ENCODE peak calls at places on chromosome 4, in four cellular contexts. W is progenitor cell of endocrine pancreas, T is cardiac muscle cell, E is MM.1S. I is an unnamed sample.

GRCh38 chr4:85726555-85726954 is 251.6 kb downstream of the ARHGAP24 start:
- DNase-seq in E (no peak), W (no peak), T (no peak), I (no peak)

GRCh38 chr4:40227284-40227683 is 30.5 kb downstream of the RHOH start:
- DNase-seq in W (no peak), E (peak; percentile 76), T (no peak), I (no peak)

GRCh38 chr4:171629737-171630136 is 183.5 kb upstream of the GALNTL6 start:
- DNase-seq in T (no peak), E (no peak), W (no peak), I (no peak)

GRCh38 chr4:866761-867390 is 40.9 kb upstream of the CPLX1 start:
- DNase-seq in E (no peak), T (no peak), W (no peak), I (no peak)

GRCh38 chr4:36226430-36227227 is 17.7 kb downstream of the ARAP2 start:
- DNase-seq in T (no peak), E (no peak), W (no peak), I (no peak)

GRCh38 chr4:184937030-184937710 is 81.1 kb upstream of the HELT start:
- DNase-seq in T (no peak), E (no peak), W (no peak), I (no peak)

GRCh38 chr4:158578476-158578875 is 56.8 kb downstream of the RXFP1 start:
- DNase-seq in W (no peak), T (peak; percentile 31), E (peak; percentile 14), I (no peak)

GRCh38 chr4:112178731-112179130 is 33.5 kb downstream of the FAM241A start:
- DNase-seq in T (no peak), E (no peak), W (no peak), I (no peak)

GRCh38 chr4:47914219-47914925 is at the start of gene NFXL1:
- DNase-seq in E (peak; percentile 98), W (peak; percentile 93), T (peak; percentile 98), I (peak; percentile 96)

GRCh38 chr4:101730291-101731117 is 60.0 kb upstream of the BANK1 start:
- DNase-seq in T (peak; percentile 73), W (peak; percentile 32), E (peak; percentile 67), I (peak; percentile 65)

GRCh38 chr4:78962597-78963115 is 23.4 kb upstream of the PAQR3 start:
- DNase-seq in E (no peak), T (no peak), W (no peak), I (no peak)

GRCh38 chr4:180913750-180914149 is 1329.5 kb upstream of the TENM3 start:
- DNase-seq in W (no peak), E (no peak), T (no peak), I (no peak)

GRCh38 chr4:189809885-189810284 is 130.8 kb upstream of the FRG1 start:
- DNase-seq in E (no peak), T (no peak), W (no peak), I (no peak)

GRCh38 chr4:178185517-178185916 is 743.3 kb upstream of the AGA start:
- DNase-seq in T (peak; percentile 68), W (no peak), E (no peak), I (no peak)

GRCh38 chr4:153809307-153809706 is 20.4 kb upstream of the SFRP2 start:
- DNase-seq in E (peak; percentile 18), T (no peak), W (no peak), I (no peak)

GRCh38 chr4:158535130-158535614 is 13.5 kb downstream of the RXFP1 start:
- DNase-seq in W (no peak), T (no peak), E (peak; percentile 70), I (no peak)

GRCh38 chr4:141046255-141046654 is 87.0 kb downstream of the RNF150 start:
- DNase-seq in T (no peak), E (no peak), W (no peak), I (no peak)

GRCh38 chr4:2220016-2220620 is 21.8 kb downstream of the HAUS3 start:
- DNase-seq in W (peak; percentile 54), E (peak; percentile 75), T (peak; percentile 89), I (peak; percentile 80)

GRCh38 chr4:173503330-173504180 is 26.5 kb downstream of the HAND2 start:
- DNase-seq in T (no peak), E (no peak), W (no peak), I (peak; percentile 1)

GRCh38 chr4:1862055-1862911 is 6.3 kb upstream of the LETM1 start:
- DNase-seq in W (no peak), E (no peak), T (no peak), I (no peak)

GRCh38 chr4:109801895-109802319 is at the start of gene CFI:
- DNase-seq in T (no peak), W (no peak), E (no peak), I (no peak)

GRCh38 chr4:173821031-173821430 is 291.0 kb upstream of the HAND2 start:
- DNase-seq in T (no peak), W (no peak), E (no peak), I (no peak)

GRCh38 chr4:970046-970745 is 3.2 kb downstream of the DGKQ start:
- DNase-seq in W (no peak), T (no peak), E (no peak), I (no peak)

GRCh38 chr4:14719053-14719452 is 283.2 kb upstream of the CPEB2 start:
- DNase-seq in E (no peak), W (no peak), T (no peak), I (no peak)

GRCh38 chr4:113468165-113469022 is 293.1 kb downstream of the CAMK2D start:
- DNase-seq in E (no peak), T (peak; percentile 43), W (no peak), I (no peak)

GRCh38 chr4:154731756-154732155 is 12.0 kb upstream of the LRAT start:
- DNase-seq in T (no peak), E (no peak), W (no peak), I (no peak)

DNA sequence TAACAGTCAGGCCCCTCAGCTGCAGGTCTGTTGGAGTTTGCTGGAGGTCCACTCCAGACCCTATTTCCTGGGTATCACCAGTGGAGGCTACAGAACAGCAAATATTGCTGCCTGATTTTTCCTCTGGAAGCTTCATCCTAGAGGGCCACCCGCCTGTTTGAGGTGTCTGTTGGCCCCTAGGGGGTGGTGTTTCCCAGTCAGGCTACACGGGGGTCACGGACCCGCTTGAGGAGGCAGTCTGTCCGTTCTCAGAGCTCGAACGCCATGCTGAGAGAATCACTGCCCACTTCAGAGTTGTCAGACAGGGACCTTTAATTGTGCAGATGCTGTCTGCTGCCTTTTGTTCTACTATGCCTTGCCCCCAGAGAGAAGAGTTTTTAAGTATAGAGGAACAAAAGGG is 160.8 kb downstream of the DKK2 start:
- DNase-seq in E (no peak), T (no peak), W (no peak), I (no peak)
- TF ChIP-seq CTCF in E (no peak), T (no peak), W (no peak), I (no peak)

GRCh38 chr4:76984127-76984526 is 34.6 kb downstream of the SEPTIN11 start:
- DNase-seq in E (peak; percentile 85), W (no peak), T (no peak), I (no peak)
- TF ChIP-seq CTCF in E (peak; percentile 67), W (peak; percentile 38), T (peak; percentile 40), I (peak; percentile 25)

GRCh38 chr4:126106658-126107057 is 791.9 kb downstream of the FAT4 start:
- DNase-seq in W (no peak), T (no peak), E (no peak), I (no peak)
- TF ChIP-seq CTCF in W (peak; percentile 17), T (no peak), E (peak; percentile 25), I (peak; percentile 40)

DNA sequence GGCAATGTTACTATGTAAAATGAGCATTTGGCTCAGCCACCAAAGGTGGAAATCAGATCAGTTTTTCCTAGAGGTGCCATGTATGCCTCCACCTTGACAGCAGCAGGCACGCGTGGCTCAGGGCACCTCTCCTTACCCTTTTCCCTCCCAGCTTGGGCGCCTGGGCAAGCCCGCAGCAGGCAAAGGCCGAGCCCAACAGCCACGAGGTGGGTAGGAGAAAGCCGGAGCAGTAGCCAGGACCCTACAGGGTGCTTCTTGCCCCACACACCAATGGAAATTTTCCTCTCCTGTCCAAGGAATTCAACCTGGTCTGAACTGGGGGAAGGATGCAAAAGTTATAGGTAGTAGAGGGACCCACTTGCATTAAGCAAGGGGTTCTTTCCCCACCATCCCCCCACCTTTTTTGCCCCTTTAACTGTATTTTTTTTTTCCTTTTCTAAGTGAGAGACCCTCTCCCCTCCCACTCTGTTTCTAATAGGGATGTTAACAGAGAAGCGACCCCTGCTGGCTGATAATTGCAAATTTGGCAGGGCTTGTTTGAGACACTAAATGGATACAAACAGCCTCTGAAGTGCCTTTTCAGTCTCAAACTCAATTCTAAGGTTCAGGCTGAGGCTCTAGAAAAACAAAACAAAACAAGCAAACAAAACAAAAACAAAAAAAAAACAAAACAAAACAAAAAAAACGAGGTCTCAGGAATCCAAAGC is 895.1 kb downstream of the PCDH18 start:
- DNase-seq in E (no peak), T (peak; percentile 44), W (no peak), I (peak; percentile 39)
- TF ChIP-seq CTCF in E (peak; percentile 35), T (peak; percentile 52), W (peak; percentile 53), I (peak; percentile 64)

GRCh38 chr4:4507923-4508322 is 33.9 kb downstream of the STX18 start:
- DNase-seq in E (peak; percentile 48), W (no peak), T (no peak), I (no peak)
- TF ChIP-seq CTCF in E (peak; percentile 64), W (peak; percentile 63), T (peak; percentile 56), I (peak; percentile 71)

GRCh38 chr4:24514808-24515207 is 69.5 kb downstream of the DHX15 start:
- DNase-seq in E (no peak), W (no peak), T (no peak), I (no peak)
- TF ChIP-seq CTCF in E (peak; percentile 17), W (peak; percentile 31), T (peak; percentile 25), I (no peak)

GRCh38 chr4:26319467-26320158 is 1.2 kb upstream of the RBPJ start:
- DNase-seq in E (peak; percentile 100), T (peak; percentile 100), W (peak; percentile 98), I (peak; percentile 97)
- TF ChIP-seq CTCF in E (no peak), T (no peak), W (no peak), I (no peak)

DNA sequence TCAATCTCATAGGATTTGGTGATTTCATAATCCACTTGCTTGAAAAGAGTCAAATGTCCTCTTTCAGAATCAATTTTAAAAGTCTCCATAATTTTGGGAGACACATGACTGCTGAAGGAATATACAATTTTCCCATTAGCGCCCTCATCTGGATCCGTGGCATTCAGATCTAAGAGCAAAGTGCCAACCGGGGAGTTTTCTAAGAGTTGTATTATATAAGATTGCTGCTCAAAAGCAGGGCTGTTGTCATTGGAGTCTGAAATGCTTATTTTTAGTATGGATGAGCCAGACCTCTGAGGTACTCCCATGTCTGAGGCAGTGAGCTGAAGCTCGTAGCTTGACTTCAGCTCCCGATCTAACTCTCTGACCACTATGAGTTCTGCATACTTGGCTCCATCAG is 1.2 kb downstream of the PCDH18 start:
- DNase-seq in E (no peak), W (no peak), T (peak; percentile 4), I (no peak)
- TF ChIP-seq CTCF in E (peak; percentile 19), W (peak; percentile 12), T (peak; percentile 65), I (no peak)

I was measured in endothelial cell.